ENCODE peak calls at places on chromosomes 2 and 18, in seven cellular contexts. Q is substantia nigra, N is HS-5, U is GM06990, L is head of caudate nucleus, A is GM12892, J is MM.1S. X is an unnamed sample.

GRCh38 chr2:223815186-223815883 is 22.0 kb downstream of the AP1S3 start:
- DNase-seq in Q (no peak), N (peak), U (no peak), L (no peak), A (no peak), J (no peak), X (no peak)

GRCh38 chr2:10868465-10869314 is 43.0 kb upstream of the KCNF1 start:
- DNase-seq in Q (no peak), N (peak), U (no peak), L (no peak), A (no peak), J (no peak), X (no peak)

GRCh38 chr2:141331127-141331526 is 799.7 kb downstream of the LRP1B start:
- DNase-seq in Q (no peak), N (peak), U (no peak), L (peak), A (no peak), J (no peak), X (no peak)

GRCh38 chr2:131047275-131047652 is 46.0 kb downstream of the FAM168B start:
- DNase-seq in Q (no peak), N (no peak), U (no peak), L (no peak), A (no peak), J (no peak), X (no peak)

GRCh38 chr2:121790276-121790956 is 35.0 kb downstream of the TSN start:
- DNase-seq in Q (no peak), N (peak), U (no peak), L (no peak), A (no peak), J (no peak), X (no peak)

GRCh38 chr18:3604626-3605408 is 154.8 kb downstream of the TGIF1 start:
- DNase-seq in Q (no peak), N (peak), U (no peak), L (no peak), A (no peak), J (peak), X (no peak)

GRCh38 chr2:147416099-147416498 is 428.7 kb upstream of the ACVR2A start:
- DNase-seq in Q (no peak), N (peak), U (no peak), L (no peak), A (no peak), J (no peak), X (no peak)

GRCh38 chr2:107932986-107933385 is 53.3 kb upstream of the SLC5A7 start:
- DNase-seq in Q (no peak), N (no peak), U (no peak), L (peak), A (no peak), J (peak), X (no peak)

GRCh38 chr18:35688757-35689156 is 107.2 kb downstream of the GALNT1 start:
- DNase-seq in Q (no peak), N (no peak), U (peak), L (no peak), A (no peak), J (peak), X (no peak)

GRCh38 chr2:217773539-217773938 is 229.3 kb downstream of the TNS1 start:
- DNase-seq in Q (no peak), N (no peak), U (no peak), L (no peak), A (no peak), J (no peak), X (no peak)

GRCh38 chr2:224145751-224146355 is 106.8 kb upstream of the SERPINE2 start:
- DNase-seq in Q (no peak), N (peak), U (no peak), L (no peak), A (no peak), J (no peak), X (no peak)

GRCh38 chr2:61470122-61470951 is 550 bp downstream of the USP34 start:
- DNase-seq in Q (peak), N (no peak), U (peak), L (peak), A (peak), J (peak), X (peak)

GRCh38 chr2:177254433-177255226 is 9.9 kb downstream of the NFE2L2 start:
- DNase-seq in Q (peak), N (no peak), U (no peak), L (no peak), A (no peak), J (no peak), X (no peak)

GRCh38 chr2:165787334-165787733 is 6.7 kb downstream of the GALNT3 start:
- DNase-seq in Q (no peak), N (no peak), U (no peak), L (no peak), A (no peak), J (no peak), X (no peak)

GRCh38 chr18:25282282-25282681 is 69.7 kb downstream of the ZNF521 start:
- DNase-seq in Q (no peak), N (no peak), U (no peak), L (no peak), A (no peak), J (no peak), X (no peak)

GRCh38 chr18:79950440-79951341 is 762 bp downstream of the SLC66A2 start:
- DNase-seq in Q (no peak), N (no peak), U (peak), L (no peak), A (no peak), J (no peak), X (no peak)

GRCh38 chr2:74552914-74553811 is 579 bp downstream of the LOXL3 start:
- DNase-seq in Q (no peak), N (no peak), U (peak), L (no peak), A (no peak), J (no peak), X (no peak)

GRCh38 chr2:197615033-197615652 is 60.2 kb downstream of the RFTN2 start:
- DNase-seq in Q (no peak), N (no peak), U (no peak), L (no peak), A (no peak), J (peak), X (no peak)

GRCh38 chr2:11326692-11327211 is 17.7 kb downstream of the ROCK2 start:
- DNase-seq in Q (no peak), N (no peak), U (no peak), L (no peak), A (no peak), J (no peak), X (no peak)

GRCh38 chr2:18476484-18476883 is 84.0 kb downstream of the RDH14 start:
- DNase-seq in Q (no peak), N (no peak), U (no peak), L (no peak), A (no peak), J (no peak), X (no peak)

GRCh38 chr2:33210626-33211025 is 263.9 kb downstream of the LTBP1 start:
- DNase-seq in Q (no peak), N (peak), U (no peak), L (no peak), A (no peak), J (no peak), X (no peak)

GRCh38 chr2:232022733-232023132 is 61.2 kb downstream of the DIS3L2 start:
- DNase-seq in Q (no peak), N (no peak), U (no peak), L (no peak), A (no peak), J (no peak), X (no peak)

GRCh38 chr2:216563646-216564045 is 65.0 kb downstream of the RPL37A start:
- DNase-seq in Q (no peak), N (no peak), U (no peak), L (no peak), A (no peak), J (no peak), X (no peak)

GRCh38 chr2:59000796-59001195 is 759.7 kb upstream of the FANCL start:
- DNase-seq in Q (no peak), N (no peak), U (no peak), L (no peak), A (no peak), J (no peak), X (no peak)

GRCh38 chr2:210707900-210708299 is 151.5 kb downstream of the CPS1 start:
- DNase-seq in Q (no peak), N (no peak), U (no peak), L (peak), A (no peak), J (no peak), X (no peak)

GRCh38 chr2:132421198-132421780 is 4.7 kb downstream of the GPR39 start:
- DNase-seq in Q (no peak), N (no peak), U (no peak), L (no peak), A (no peak), J (no peak), X (no peak)

GRCh38 chr2:73020657-73021370 is 50.7 kb downstream of the SFXN5 start:
- DNase-seq in Q (no peak), N (peak), U (no peak), L (no peak), A (no peak), J (no peak), X (no peak)

GRCh38 chr18:61735564-61736102 is 157.2 kb downstream of the RNF152 start:
- DNase-seq in Q (no peak), N (no peak), U (no peak), L (no peak), A (no peak), J (no peak), X (no peak)

GRCh38 chr18:44681039-44681595 is 429 bp downstream of the SETBP1 start:
- DNase-seq in Q (no peak), N (no peak), U (peak), L (peak), A (no peak), J (no peak), X (no peak)

GRCh38 chr2:183542593-183542992 is 418.4 kb downstream of the NUP35 start:
- DNase-seq in Q (no peak), N (no peak), U (no peak), L (no peak), A (no peak), J (no peak), X (no peak)

GRCh38 chr2:207930747-207931146 is 94.6 kb downstream of the PLEKHM3 start:
- DNase-seq in Q (no peak), N (no peak), U (no peak), L (no peak), A (no peak), J (no peak), X (no peak)

GRCh38 chr18:23585007-23585871 is 1.1 kb downstream of the NPC1 start:
- DNase-seq in Q (no peak), N (no peak), U (peak), L (no peak), A (no peak), J (peak), X (peak)

GRCh38 chr2:62719757-62720156 is 14.2 kb downstream of the EHBP1 start:
- DNase-seq in Q (no peak), N (no peak), U (no peak), L (no peak), A (no peak), J (no peak), X (no peak)

GRCh38 chr2:40668435-40668834 is 216.5 kb upstream of the SLC8A1 start:
- DNase-seq in Q (no peak), N (no peak), U (no peak), L (no peak), A (no peak), J (no peak), X (no peak)

X was measured in CD8-positive, alpha-beta T cell.